ENCODE peak calls at places on chromosomes 12 and 14, in six cellular contexts. F is fibroblast of pulmonary artery; M is effector CD4-positive, alpha-beta T cell; O is IMR-90; D is NCI-H748 treated with DMSO at 0.1 percent for 48 hours; I is HT1080. A is an unnamed sample.

GRCh38 chr12:109115758-109116610 is at the start of gene ACACB:
- DNase-seq in I (peak; percentile 13), M (no peak), D (no peak), F (no peak), O (no peak), A (peak; percentile 62)

GRCh38 chr12:11693626-11694025 is 44.2 kb downstream of the ETV6 start:
- DNase-seq in I (no peak), O (no peak), M (no peak), F (no peak), D (no peak), A (no peak)

GRCh38 chr12:132610051-132610759 is at the start of gene LRCOL1:
- DNase-seq in D (no peak), I (peak; percentile 19), O (peak; percentile 90), F (peak; percentile 76), M (no peak), A (peak; percentile 30)

GRCh38 chr12:50662121-50662480 is 101.8 kb upstream of the ATF1 start:
- DNase-seq in M (no peak), O (no peak), I (no peak), D (no peak), F (peak; percentile 42), A (no peak)

GRCh38 chr14:65095633-65096205 is 6.6 kb downstream of the MAX start:
- DNase-seq in O (peak; percentile 74), F (peak; percentile 84), D (no peak), M (no peak), I (no peak), A (no peak)

GRCh38 chr14:56338674-56339073 is 220.5 kb downstream of the PELI2 start:
- DNase-seq in I (no peak), O (peak; percentile 44), F (no peak), M (no peak), D (no peak), A (no peak)

GRCh38 chr14:100279563-100279962 is 26.7 kb downstream of the SLC25A29 start:
- DNase-seq in F (no peak), I (no peak), D (no peak), O (no peak), M (no peak), A (no peak)

GRCh38 chr14:104110491-104111209 is 25.1 kb downstream of the ASPG start:
- DNase-seq in O (no peak), F (no peak), D (no peak), M (no peak), I (no peak), A (no peak)

GRCh38 chr14:88901199-88901588 is 76.7 kb downstream of the TTC8 start:
- DNase-seq in I (no peak), O (no peak), F (no peak), D (no peak), M (no peak), A (no peak)

GRCh38 chr12:51341259-51342007 is 5.0 kb downstream of the CELA1 start:
- DNase-seq in M (peak; percentile 64), D (peak; percentile 62), O (peak; percentile 64), I (peak; percentile 69), F (peak; percentile 83), A (peak; percentile 76)

GRCh38 chr14:87467578-87467977 is 525.4 kb downstream of the GALC start:
- DNase-seq in F (no peak), D (no peak), O (no peak), I (no peak), M (no peak), A (no peak)

GRCh38 chr14:28097585-28097984 is 669.0 kb upstream of the FOXG1 start:
- DNase-seq in F (peak; percentile 23), M (no peak), I (no peak), O (no peak), D (no peak), A (no peak)

GRCh38 chr12:124359671-124360581 is 65.0 kb downstream of the RFLNA start:
- DNase-seq in D (no peak), I (no peak), M (no peak), F (peak; percentile 46), O (no peak), A (no peak)

GRCh38 chr12:24080465-24080864 is 131.0 kb upstream of the SOX5 start:
- DNase-seq in I (no peak), O (no peak), F (no peak), D (no peak), M (no peak), A (no peak)

GRCh38 chr14:24132061-24132685 is 1.7 kb downstream of the FITM1 start:
- DNase-seq in O (no peak), M (no peak), I (no peak), F (no peak), D (no peak), A (peak; percentile 66)

GRCh38 chr14:97458302-97459137 is 661.3 kb downstream of the VRK1 start:
- DNase-seq in D (peak; percentile 9), I (no peak), F (no peak), O (no peak), M (peak; percentile 71), A (peak; percentile 21)

GRCh38 chr12:6377667-6377994 is 2.3 kb upstream of the SCNN1A start:
- DNase-seq in I (no peak), D (no peak), M (no peak), O (no peak), F (no peak), A (peak; percentile 52)

GRCh38 chr12:119692410-119692809 is 24.5 kb downstream of the PRKAB1 start:
- DNase-seq in O (peak; percentile 16), D (no peak), I (no peak), M (no peak), F (peak; percentile 85), A (no peak)

GRCh38 chr12:119644930-119645329 is 23.0 kb upstream of the PRKAB1 start:
- DNase-seq in O (no peak), D (no peak), I (no peak), M (no peak), F (no peak), A (no peak)

GRCh38 chr12:71038960-71039359 is 118.4 kb upstream of the PTPRR start:
- DNase-seq in I (no peak), F (no peak), O (no peak), D (no peak), M (no peak), A (no peak)

GRCh38 chr14:64956697-64957412 is 14.3 kb upstream of the GPX2 start:
- DNase-seq in D (no peak), M (no peak), F (no peak), I (no peak), O (no peak), A (no peak)

GRCh38 chr12:48863296-48863695 is 2.4 kb downstream of the RND1 start:
- DNase-seq in I (no peak), F (no peak), M (no peak), O (no peak), D (no peak), A (no peak)

GRCh38 chr12:79063258-79063657 is 198.7 kb downstream of the SYT1 start:
- DNase-seq in M (no peak), I (no peak), F (peak; percentile 61), O (peak; percentile 37), D (no peak), A (no peak)

GRCh38 chr14:96511667-96512066 is 9.5 kb downstream of the PAPOLA start:
- DNase-seq in I (no peak), O (no peak), M (no peak), D (no peak), F (no peak), A (no peak)

GRCh38 chr14:100774164-100774537 is 47.5 kb downstream of the DLK1 start:
- DNase-seq in I (no peak), D (no peak), F (no peak), O (no peak), M (no peak), A (no peak)

GRCh38 chr12:55720894-55721444 is 776 bp downstream of the RDH5 start:
- DNase-seq in D (peak; percentile 15), F (peak; percentile 90), O (peak; percentile 91), M (no peak), I (peak; percentile 96), A (peak; percentile 97)

GRCh38 chr12:27844427-27845090 is 64.5 kb upstream of the MANSC4 start:
- DNase-seq in D (no peak), I (no peak), M (no peak), F (peak; percentile 37), O (peak; percentile 20), A (no peak)

GRCh38 chr12:85843606-85844325 is 7.6 kb upstream of the RASSF9 start:
- DNase-seq in D (no peak), M (no peak), O (no peak), I (no peak), F (no peak), A (no peak)

GRCh38 chr12:45577844-45578399 is 151.6 kb upstream of the ARID2 start:
- DNase-seq in I (no peak), F (peak; percentile 51), O (no peak), D (no peak), M (no peak), A (no peak)

A was measured in kidney tubule cell.